ENCODE peak calls at places on chromosome 9, in ten cellular contexts. D, Z, P, W, G, O, H, I, A and M are unnamed samples.

GRCh38 chr9:108150736-108151135 is 661.2 kb upstream of the KLF4 start:
- DNase-seq in D (no peak), Z (no peak), P (no peak), W (no peak), G (peak; percentile 86), O (no peak), H (no peak), I (no peak), A (no peak), M (no peak)

GRCh38 chr9:137316012-137316981 is 14.2 kb upstream of the NRARP start:
- DNase-seq in D (no peak), Z (peak; percentile 55), P (peak; percentile 22), W (peak; percentile 72), G (peak; percentile 48), O (peak; percentile 87), H (no peak), I (no peak), A (no peak), M (peak; percentile 83)

GRCh38 chr9:135021393-135021789 is 66.1 kb upstream of the OLFM1 start:
- DNase-seq in D (no peak), Z (no peak), P (no peak), W (no peak), G (no peak), O (no peak), H (no peak), I (no peak), A (no peak), M (no peak)

GRCh38 chr9:33025572-33026347 is 687 bp downstream of the DNAJA1 start:
- DNase-seq in D (peak; percentile 58), Z (peak; percentile 69), P (peak; percentile 73), W (peak; percentile 52), G (peak; percentile 53), O (peak; percentile 78), H (no peak), I (peak; percentile 69), A (peak; percentile 27), M (peak; percentile 80)

GRCh38 chr9:33737811-33738606 is 57.4 kb upstream of the PRSS3 start:
- DNase-seq in D (peak; percentile 35), Z (peak; percentile 73), P (peak; percentile 11), W (no peak), G (peak; percentile 82), O (peak; percentile 78), H (peak; percentile 18), I (no peak), A (peak; percentile 32), M (peak; percentile 55)

GRCh38 chr9:18905033-18905882 is 127.8 kb downstream of the SAXO1 start:
- DNase-seq in D (no peak), Z (no peak), P (no peak), W (no peak), G (peak; percentile 71), O (no peak), H (no peak), I (no peak), A (no peak), M (no peak)

GRCh38 chr9:107707419-107707837 is 217.9 kb upstream of the KLF4 start:
- DNase-seq in D (no peak), Z (no peak), P (peak; percentile 24), W (no peak), G (peak; percentile 99), O (no peak), H (peak; percentile 81), I (no peak), A (peak; percentile 41), M (no peak)

GRCh38 chr9:14608521-14608920 is 84.7 kb downstream of the ZDHHC21 start:
- DNase-seq in D (no peak), Z (no peak), P (no peak), W (no peak), G (no peak), O (no peak), H (no peak), I (no peak), A (no peak), M (no peak)

GRCh38 chr9:107106416-107106815 is 176.7 kb upstream of the RAD23B start:
- DNase-seq in D (no peak), Z (no peak), P (no peak), W (no peak), G (no peak), O (no peak), H (no peak), I (no peak), A (no peak), M (no peak)

GRCh38 chr9:94860678-94861588 is 134.4 kb downstream of the AOPEP start:
- DNase-seq in D (no peak), Z (no peak), P (no peak), W (no peak), G (peak; percentile 66), O (no peak), H (peak; percentile 75), I (no peak), A (peak; percentile 92), M (no peak)

GRCh38 chr9:127311239-127311741 is 46.7 kb downstream of the GARNL3 start:
- DNase-seq in D (peak; percentile 14), Z (no peak), P (peak; percentile 71), W (no peak), G (peak; percentile 91), O (peak; percentile 27), H (no peak), I (no peak), A (peak; percentile 16), M (peak; percentile 17)
- TF ChIP-seq CTCF in D (peak; percentile 40), Z (peak; percentile 44), P (no peak), W (peak; percentile 61), G (peak; percentile 54), O (peak; percentile 46), H (peak; percentile 54), I (peak; percentile 54), A (peak; percentile 55), M (peak; percentile 52)

DNA sequence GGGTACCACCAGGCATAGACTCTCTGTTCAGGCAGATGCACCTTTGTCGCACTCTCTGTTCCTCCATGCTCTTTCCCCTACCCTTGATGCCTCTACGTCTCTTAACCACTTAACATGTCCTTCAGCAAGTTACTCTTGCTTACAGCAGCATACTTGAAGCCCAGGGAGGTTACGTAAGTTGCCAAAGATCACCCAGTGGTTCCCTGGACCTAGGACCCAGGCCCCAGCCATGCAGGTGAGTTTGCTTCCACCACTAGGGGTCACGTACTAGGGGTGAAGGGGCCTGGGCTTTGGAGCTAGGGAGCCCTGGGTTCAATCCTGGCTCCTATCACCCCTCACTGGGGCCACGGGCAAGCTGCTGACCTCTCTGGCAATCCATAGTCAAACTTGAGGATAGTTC is 8.9 kb downstream of the AKNA start:
- DNase-seq in D (no peak), Z (no peak), P (no peak), W (no peak), G (no peak), O (no peak), H (no peak), I (no peak), A (no peak), M (no peak)
- TF ChIP-seq CTCF in D (no peak), Z (no peak), P (no peak), W (no peak), G (no peak), O (no peak), H (no peak), I (no peak), A (no peak), M (no peak)

DNA sequence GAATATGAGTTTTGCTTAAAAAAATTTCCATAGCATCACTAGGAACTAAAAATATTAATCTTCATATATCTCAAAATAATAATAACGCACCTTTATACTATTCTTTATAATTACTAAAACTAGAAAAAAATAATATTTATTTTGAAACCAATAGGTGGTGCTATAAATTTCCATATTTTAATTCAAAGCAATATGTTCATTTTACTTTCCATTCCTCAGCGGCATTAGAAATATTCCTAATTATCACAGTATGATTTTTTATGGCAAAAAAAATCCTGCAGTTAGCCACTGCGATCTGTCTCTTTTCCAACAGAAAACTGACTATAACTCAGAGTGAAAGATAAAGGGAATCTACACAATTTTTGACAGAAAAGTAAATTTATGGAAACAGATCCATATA is 167.4 kb upstream of the MPDZ start:
- DNase-seq in D (no peak), Z (no peak), P (no peak), W (no peak), G (no peak), O (no peak), H (no peak), I (no peak), A (no peak), M (no peak)
- TF ChIP-seq CTCF in D (peak; percentile 53), Z (no peak), P (no peak), W (peak; percentile 56), G (no peak), O (no peak), H (peak; percentile 4), I (no peak), A (no peak), M (no peak)

GRCh38 chr9:91643474-91644102 is 220.0 kb upstream of the NFIL3 start:
- DNase-seq in D (no peak), Z (no peak), P (no peak), W (no peak), G (no peak), O (peak; percentile 46), H (no peak), I (no peak), A (no peak), M (no peak)
- TF ChIP-seq CTCF in D (no peak), Z (no peak), P (no peak), W (no peak), G (no peak), O (no peak), H (no peak), I (no peak), A (no peak), M (no peak)

DNA sequence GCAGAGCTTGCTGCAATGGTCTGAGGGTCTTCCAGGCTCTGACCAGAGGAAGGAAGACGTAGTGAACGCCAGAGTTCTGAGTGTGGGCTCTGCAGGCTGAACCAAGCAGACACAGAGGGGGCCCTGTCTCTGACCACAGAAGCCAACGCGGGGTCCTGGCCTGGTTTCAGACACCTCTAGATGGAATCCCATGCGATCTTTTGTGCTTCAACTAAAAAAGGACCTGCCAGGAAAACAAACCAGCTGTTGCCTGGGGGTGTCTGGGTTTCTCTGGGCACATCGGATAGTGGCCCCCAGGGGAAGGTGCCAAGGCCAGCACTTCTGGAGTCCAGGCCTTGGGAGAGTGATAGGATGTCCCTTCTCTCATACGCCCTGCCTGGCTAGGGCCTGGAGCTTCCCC is 12.9 kb downstream of the PRDM12 start:
- DNase-seq in D (no peak), Z (no peak), P (no peak), W (no peak), G (no peak), O (no peak), H (no peak), I (no peak), A (no peak), M (no peak)
- TF ChIP-seq CTCF in D (no peak), Z (no peak), P (no peak), W (no peak), G (no peak), O (no peak), H (no peak), I (no peak), A (no peak), M (no peak)

DNA sequence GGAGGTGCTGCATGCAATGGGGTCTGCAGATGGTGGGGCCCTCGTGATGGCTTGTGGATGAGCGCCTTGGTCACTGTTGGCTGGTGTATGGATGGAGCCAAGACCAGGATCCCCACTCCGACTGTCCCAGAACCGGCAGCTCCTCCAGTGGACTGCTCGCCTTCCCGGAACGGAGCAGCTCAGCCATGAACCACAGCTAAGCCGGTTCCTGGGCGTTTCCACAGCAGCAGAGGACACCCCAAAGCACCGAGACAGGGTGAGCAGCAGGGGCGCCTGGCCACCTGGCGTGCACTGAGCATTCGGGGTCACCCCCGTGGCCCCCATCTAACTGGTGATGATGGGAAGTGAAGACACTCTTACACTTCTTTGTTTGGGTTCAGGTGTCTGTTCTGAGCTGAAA is 26.1 kb downstream of the CCDC187 start:
- DNase-seq in D (no peak), Z (no peak), P (no peak), W (no peak), G (no peak), O (no peak), H (no peak), I (no peak), A (no peak), M (no peak)
- TF ChIP-seq CTCF in D (no peak), Z (no peak), P (no peak), W (no peak), G (no peak), O (no peak), H (no peak), I (no peak), A (peak; percentile 7), M (no peak)